ENCODE peak calls at places on chromosomes 11 and 22, in four cellular contexts. R, D, V and I are unnamed samples.

GRCh38 chr11:112644410-112645131 is 316.6 kb upstream of the NCAM1 start:
- DNase-seq in V (no peak), D (no peak), R (no peak), I (no peak)

GRCh38 chr11:10575999-10576398 is 7.5 kb upstream of the LYVE1 start:
- DNase-seq in D (no peak), R (no peak), V (no peak), I (no peak)

GRCh38 chr22:50139843-50140415 is 30.6 kb upstream of the PANX2 start:
- DNase-seq in V (no peak), R (no peak), D (no peak), I (no peak)

GRCh38 chr11:6927030-6927617 is 898 bp downstream of the ZNF215 start:
- DNase-seq in V (no peak), R (peak; percentile 17), D (peak; percentile 33), I (peak; percentile 47)

GRCh38 chr11:12248330-12248729 is 129.0 kb upstream of the PARVA start:
- DNase-seq in V (no peak), D (peak; percentile 92), R (peak; percentile 87), I (peak; percentile 59)

GRCh38 chr11:118051136-118051610 is 25.7 kb upstream of the TMPRSS4 start:
- DNase-seq in R (no peak), V (no peak), D (no peak), I (no peak)

GRCh38 chr11:56910785-56911184 is 77.9 kb upstream of the OR5AK2 start:
- DNase-seq in R (no peak), V (no peak), D (no peak), I (no peak)

GRCh38 chr11:85685131-85685819 is 720 bp downstream of the CCDC89 start:
- DNase-seq in V (no peak), R (peak; percentile 82), D (no peak), I (peak; percentile 49)

GRCh38 chr22:37485714-37486223 is 415 bp downstream of the MFNG start:
- DNase-seq in V (no peak), R (no peak), D (no peak), I (no peak)

GRCh38 chr22:48182896-48183805 is 1420.7 kb downstream of the TBC1D22A start:
- DNase-seq in R (no peak), D (no peak), V (no peak), I (no peak)

GRCh38 chr22:18996376-18996900 is 60.3 kb upstream of the PRODH start:
- DNase-seq in D (no peak), R (no peak), V (no peak), I (no peak)

GRCh38 chr11:114296190-114296978 is at the start of gene NNMT:
- DNase-seq in R (peak; percentile 98), D (peak; percentile 31), V (no peak), I (peak; percentile 20)

GRCh38 chr11:16669799-16670415 is 68.5 kb upstream of the C11orf58 start:
- DNase-seq in V (no peak), R (peak; percentile 24), D (no peak), I (peak; percentile 87)

GRCh38 chr22:41596776-41597634 is 7.4 kb upstream of the PMM1 start:
- DNase-seq in V (peak; percentile 63), R (peak; percentile 60), D (peak; percentile 70), I (peak; percentile 91)

GRCh38 chr11:80136991-80137390 is 696.2 kb upstream of the TENM4 start:
- DNase-seq in R (no peak), D (no peak), V (no peak), I (no peak)

GRCh38 chr11:80462211-80462610 is 1021.4 kb upstream of the TENM4 start:
- DNase-seq in D (no peak), V (no peak), R (peak; percentile 2), I (no peak)

GRCh38 chr22:39242809-39243442 is 1.9 kb downstream of the PDGFB start:
- DNase-seq in V (peak; percentile 26), D (no peak), R (no peak), I (peak; percentile 88)

GRCh38 chr11:95501761-95502266 is 270.8 kb upstream of the SESN3 start:
- DNase-seq in D (no peak), R (no peak), V (no peak), I (no peak)
- TF ChIP-seq CTCF in D (no peak), R (no peak), V (no peak), I (no peak)

DNA sequence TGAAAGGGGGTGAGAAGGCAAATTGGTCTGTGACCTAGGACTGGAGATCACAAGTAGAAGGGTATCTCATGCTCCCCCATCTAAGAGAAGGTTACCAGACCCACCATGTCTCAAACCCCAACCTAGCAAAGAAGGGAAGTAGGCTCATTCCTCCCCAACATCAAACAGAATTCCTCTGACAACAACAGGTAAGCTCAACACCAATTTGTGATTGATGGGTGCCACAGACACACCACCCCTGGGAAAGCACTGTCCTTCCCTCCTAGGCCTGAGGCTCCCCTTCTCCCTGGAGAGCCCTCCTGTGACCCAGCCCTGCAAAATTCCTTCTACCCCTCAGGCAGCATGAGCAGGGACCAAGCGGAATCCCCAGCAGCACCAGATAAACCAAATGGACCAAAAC is 154.3 kb downstream of the BUD13 start:
- DNase-seq in D (no peak), R (no peak), V (no peak), I (peak; percentile 18)
- TF ChIP-seq CTCF in D (no peak), R (no peak), V (no peak), I (no peak)

DNA sequence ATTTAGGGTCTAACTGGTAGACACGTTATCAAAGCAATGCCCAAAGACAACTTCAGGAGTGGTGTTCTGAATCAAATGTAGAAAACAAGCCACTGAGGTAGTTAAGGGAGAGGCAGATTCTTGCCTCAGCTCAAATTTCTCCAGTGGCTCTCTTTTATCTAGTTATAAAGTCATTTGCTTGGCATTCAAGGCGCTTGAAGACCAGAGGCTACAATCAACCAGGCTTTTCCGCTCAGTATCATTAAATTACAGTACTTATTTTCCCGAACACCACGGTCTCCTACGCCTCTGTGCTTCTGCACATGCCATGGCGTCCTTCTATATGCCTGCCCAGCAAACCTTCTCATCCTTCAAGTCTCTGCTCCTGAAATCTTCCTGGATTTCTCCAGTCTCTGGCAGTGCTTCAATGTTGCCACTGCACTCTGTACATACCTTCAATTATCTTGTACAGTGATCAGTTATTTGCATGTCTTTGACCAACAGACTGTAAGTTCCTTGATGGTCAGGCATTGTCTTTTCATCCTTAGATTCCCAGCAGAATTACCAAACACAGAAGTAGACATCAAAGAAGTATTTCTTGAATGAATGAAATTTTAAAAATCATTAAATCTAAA is 1.4 kb downstream of the POGLUT3 start:
- DNase-seq in R (peak; percentile 24), V (no peak), D (no peak), I (no peak)
- TF ChIP-seq CTCF in R (no peak), V (no peak), D (no peak), I (no peak)

GRCh38 chr11:13881176-13881680 is 81.3 kb upstream of the SPON1 start:
- DNase-seq in R (no peak), V (no peak), D (no peak), I (no peak)
- TF ChIP-seq CTCF in R (no peak), V (no peak), D (no peak), I (no peak)

DNA sequence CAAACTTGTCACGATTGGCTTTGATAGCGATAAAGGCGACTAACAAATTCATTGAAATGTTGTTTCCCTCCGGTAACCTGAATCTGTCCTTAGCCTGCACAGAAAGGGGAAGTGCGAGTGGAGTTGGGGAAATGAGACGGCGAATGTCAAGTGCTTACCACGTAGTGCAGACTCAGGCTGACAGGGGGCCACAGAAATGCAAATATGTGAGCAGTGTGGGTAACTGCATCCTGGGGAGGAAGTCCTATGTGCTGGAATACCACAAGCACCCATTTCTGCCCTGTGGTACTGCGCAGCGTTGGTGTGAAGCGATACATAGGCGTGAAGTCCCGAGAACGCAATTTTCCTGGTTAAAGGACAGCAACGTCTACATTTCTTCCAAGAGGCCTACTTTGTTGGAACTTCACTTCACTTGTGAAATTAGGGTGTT is 869 bp upstream of the EIF4ENIF1 start:
- DNase-seq in V (peak; percentile 28), D (peak; percentile 78), R (peak; percentile 63), I (peak; percentile 68)
- TF ChIP-seq CTCF in V (no peak), D (no peak), R (no peak), I (peak; percentile 23)

GRCh38 chr11:83194284-83195175 is 1.0 kb downstream of the ANKRD42 start:
- DNase-seq in D (peak; percentile 68), V (peak; percentile 33), R (peak; percentile 77), I (peak; percentile 83)
- TF ChIP-seq CTCF in D (no peak), V (no peak), R (no peak), I (no peak)

DNA sequence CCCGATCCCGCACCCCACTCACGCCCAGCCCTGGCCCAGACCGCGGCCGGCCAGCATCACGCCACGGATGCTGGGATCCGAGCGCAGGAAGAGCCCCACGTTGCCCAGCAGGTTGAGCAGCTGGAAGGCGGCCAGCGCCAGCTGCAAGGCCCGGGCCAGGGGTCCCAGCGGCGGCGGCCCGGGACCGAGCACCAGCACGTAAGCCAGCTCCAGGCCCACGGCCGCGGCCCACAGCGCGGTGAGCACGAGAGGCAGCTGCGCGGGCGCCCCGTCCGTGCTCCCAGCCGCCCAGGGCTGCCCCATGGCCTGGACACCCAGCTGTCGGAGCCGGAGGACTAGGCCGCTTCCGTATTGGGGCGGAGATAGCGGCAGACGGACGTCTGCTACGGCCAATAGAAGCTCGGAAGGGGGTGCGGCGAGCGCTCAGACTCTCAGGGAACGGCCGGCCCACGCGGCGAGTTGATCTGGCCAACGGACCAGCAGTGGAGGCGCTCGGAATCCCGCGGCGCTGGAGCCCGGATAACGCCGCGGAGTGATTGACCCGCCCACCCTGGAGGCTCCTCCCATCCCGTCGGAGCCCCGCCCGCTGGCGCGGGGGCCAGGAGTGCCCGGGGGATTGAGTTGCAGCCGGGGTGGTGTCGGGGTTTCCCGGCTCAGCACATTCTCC is at the start of gene ZDHHC24:
- DNase-seq in R (peak; percentile 97), D (peak; percentile 97), V (peak; percentile 97), I (peak; percentile 98)
- TF ChIP-seq CTCF in R (no peak), D (no peak), V (no peak), I (no peak)